ENCODE peak calls at places on chromosomes 4 and X, in ten cellular contexts. F is PC-3, L is HCT116, X is GM23338, P is mammary epithelial cell, Z is fibroblast of lung, G is Karpas-422, A is mesendoderm, K is A549, Q is H9. E is an unnamed sample.

GRCh38 chr4:32462944-32463343 is 1742.8 kb downstream of the PCDH7 start:
- DNase-seq in F (peak; percentile 47), L (peak; percentile 27), X (peak; percentile 69), P (no peak), Z (peak; percentile 1), G (peak; percentile 51), A (peak; percentile 47), K (peak; percentile 9), Q (peak; percentile 32), E (no peak)

GRCh38 chr4:7470111-7470510 is 35.4 kb upstream of the PSAPL1 start:
- DNase-seq in F (no peak), L (no peak), X (no peak), P (no peak), Z (no peak), G (no peak), A (no peak), K (no peak), Q (no peak), E (no peak)

GRCh38 chr4:3461515-3462291 is 1.4 kb upstream of the DOK7 start:
- DNase-seq in F (peak; percentile 83), L (no peak), X (no peak), P (peak; percentile 76), Z (peak; percentile 31), G (no peak), A (no peak), K (no peak), Q (no peak), E (no peak)

GRCh38 chr4:168411318-168412150 is 68.8 kb downstream of the DDX60L start:
- DNase-seq in F (no peak), L (no peak), X (no peak), P (no peak), Z (no peak), G (no peak), A (peak; percentile 38), K (no peak), Q (no peak), E (peak; percentile 31)

GRCh38 chrX:109190542-109190941 is 291.3 kb downstream of the GUCY2F start:
- DNase-seq in F (no peak), L (no peak), X (no peak), P (no peak), Z (no peak), G (no peak), A (no peak), K (no peak), Q (no peak), E (no peak)

GRCh38 chrX:102516314-102516936 is at the start of gene TMSB15A:
- DNase-seq in F (peak; percentile 29), L (no peak), X (peak; percentile 84), P (peak; percentile 28), Z (peak; percentile 47), G (no peak), A (peak; percentile 80), K (peak; percentile 33), Q (peak; percentile 87), E (no peak)

GRCh38 chr4:145234086-145234694 is 53.8 kb upstream of the OTUD4 start:
- DNase-seq in F (peak; percentile 87), L (peak; percentile 35), X (peak; percentile 85), P (peak; percentile 43), Z (peak; percentile 57), G (peak; percentile 91), A (peak; percentile 81), K (peak; percentile 46), Q (peak; percentile 49), E (peak; percentile 56)

GRCh38 chr4:77310931-77311330 is 153.9 kb downstream of the CCNG2 start:
- DNase-seq in F (no peak), L (no peak), X (peak; percentile 8), P (peak; percentile 12), Z (peak; percentile 26), G (no peak), A (peak; percentile 26), K (no peak), Q (no peak), E (no peak)

GRCh38 chrX:22163306-22163705 is 109.4 kb upstream of the CBLL2 start:
- DNase-seq in F (no peak), L (no peak), X (no peak), P (no peak), Z (no peak), G (no peak), A (no peak), K (no peak), Q (no peak), E (no peak)

GRCh38 chr4:54337007-54337406 is 107.9 kb downstream of the PDGFRA start:
- DNase-seq in F (no peak), L (no peak), X (no peak), P (no peak), Z (no peak), G (no peak), A (no peak), K (no peak), Q (no peak), E (no peak)

GRCh38 chr4:54333657-54334056 is 104.6 kb downstream of the PDGFRA start:
- DNase-seq in F (no peak), L (no peak), X (no peak), P (no peak), Z (no peak), G (no peak), A (no peak), K (no peak), Q (no peak), E (no peak)

GRCh38 chr4:54330896-54331295 is 101.8 kb downstream of the PDGFRA start:
- DNase-seq in F (no peak), L (no peak), X (no peak), P (no peak), Z (no peak), G (no peak), A (no peak), K (no peak), Q (no peak), E (no peak)

DNA sequence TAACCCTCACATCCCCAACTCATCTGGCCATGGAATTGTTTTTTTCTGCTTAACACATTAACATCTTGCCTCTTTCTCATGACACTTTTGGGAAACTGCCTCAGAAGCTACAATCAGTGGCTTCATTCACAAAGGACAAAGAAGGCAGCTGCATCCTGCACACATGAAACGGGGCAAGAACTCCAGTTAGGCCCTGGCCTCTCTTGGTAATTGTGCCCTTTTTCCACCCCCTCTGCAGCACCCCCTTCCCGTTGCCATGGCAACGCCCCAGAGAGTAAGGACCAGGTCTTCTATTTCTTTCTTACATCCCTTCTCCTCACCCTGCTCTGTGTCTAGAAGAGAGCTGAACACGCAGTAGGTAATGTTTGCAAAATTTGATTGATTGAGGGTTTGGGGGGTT is 103.5 kb downstream of the PDGFRA start:
- DNase-seq in F (no peak), L (no peak), X (peak; percentile 11), P (no peak), Z (no peak), G (no peak), A (no peak), K (no peak), Q (no peak), E (no peak)
- H3K4me2 ChIP-seq in F (no peak overlapping the region), L (no peak overlapping the region), X (no peak overlapping the region), P (no peak overlapping the region), Z (no peak overlapping the region), G (no peak overlapping the region), A (no peak overlapping the region), K (no peak overlapping the region), Q (no peak overlapping the region), E (no peak overlapping the region)

GRCh38 chrX:150968862-150969720 is 14.0 kb upstream of the HMGB3 start:
- DNase-seq in F (no peak), L (no peak), X (peak; percentile 32), P (no peak), Z (no peak), G (no peak), A (no peak), K (no peak), Q (peak; percentile 83), E (no peak)
- H3K4me2 ChIP-seq in F (no peak overlapping the region), L (no peak overlapping the region), X (no peak overlapping the region), P (no peak overlapping the region), Z (no peak overlapping the region), G (no peak overlapping the region), A (no peak overlapping the region), K (no peak overlapping the region), Q (no peak overlapping the region), E (no peak overlapping the region)

GRCh38 chr4:186149872-186150271 is 41.5 kb upstream of the CYP4V2 start:
- DNase-seq in F (peak; percentile 39), L (no peak), X (peak; percentile 80), P (no peak), Z (no peak), G (no peak), A (peak; percentile 87), K (peak; percentile 53), Q (peak; percentile 93), E (peak; percentile 30)

GRCh38 chr4:186150926-186151325 is 40.4 kb upstream of the CYP4V2 start:
- DNase-seq in F (no peak), L (no peak), X (no peak), P (no peak), Z (no peak), G (no peak), A (no peak), K (no peak), Q (no peak), E (no peak)

GRCh38 chr4:186146443-186146842 is 41.9 kb downstream of the FAM149A start:
- DNase-seq in F (no peak), L (no peak), X (no peak), P (no peak), Z (no peak), G (no peak), A (no peak), K (no peak), Q (no peak), E (no peak)

GRCh38 chr4:186148335-186148975 is 42.9 kb upstream of the CYP4V2 start:
- DNase-seq in F (no peak), L (no peak), X (no peak), P (no peak), Z (no peak), G (no peak), A (no peak), K (no peak), Q (no peak), E (no peak)

DNA sequence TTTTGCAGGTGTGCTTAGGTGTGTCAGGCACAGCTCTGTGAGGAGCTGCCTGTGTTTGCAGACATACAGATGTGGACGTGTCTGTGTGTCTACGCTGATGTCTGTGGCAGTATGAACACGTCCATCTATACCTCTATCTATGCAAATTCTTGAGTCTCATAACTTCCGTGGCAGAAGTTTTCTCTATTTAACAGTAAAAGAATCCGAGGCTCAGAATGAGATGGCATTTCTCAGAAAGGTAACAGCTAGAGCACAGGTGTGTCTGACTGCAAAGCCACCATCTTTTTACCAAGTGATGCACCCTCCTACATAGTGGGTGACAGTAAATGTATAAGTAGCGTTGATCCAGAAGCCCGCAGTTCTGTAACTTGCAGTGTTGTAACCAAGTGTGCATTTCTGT is 39.9 kb upstream of the CYP4V2 start:
- DNase-seq in F (no peak), L (no peak), X (no peak), P (no peak), Z (no peak), G (no peak), A (no peak), K (no peak), Q (no peak), E (no peak)
- H3K4me2 ChIP-seq in F (no peak overlapping the region), L (no peak overlapping the region), X (no peak overlapping the region), P (no peak overlapping the region), Z (no peak overlapping the region), G (peak overlapping the region; percentile 64), A (no peak overlapping the region), K (no peak overlapping the region), Q (no peak overlapping the region), E (no peak overlapping the region)

DNA sequence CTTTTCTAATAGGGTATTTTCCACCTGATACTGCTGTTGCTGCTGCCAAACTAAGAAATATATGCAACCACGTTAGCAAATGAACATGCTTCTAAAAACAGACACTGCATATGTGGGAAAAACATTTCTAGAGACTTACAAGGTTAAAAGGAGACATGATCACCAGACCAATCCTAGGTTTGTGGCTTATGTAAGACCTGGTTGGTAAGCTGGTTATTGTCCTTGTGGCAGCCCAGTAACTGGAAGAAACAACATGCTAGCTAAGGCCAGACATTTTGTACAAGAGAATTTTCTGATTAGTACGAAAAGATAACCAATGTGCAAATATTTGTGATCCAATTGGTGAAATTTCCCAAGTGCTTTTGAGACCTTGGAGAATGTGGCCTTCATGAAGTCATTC is 112.0 kb downstream of the AFF2 start:
- DNase-seq in F (no peak), L (no peak), X (no peak), P (no peak), Z (no peak), G (no peak), A (no peak), K (no peak), Q (no peak), E (no peak)
- H3K4me2 ChIP-seq in F (no peak overlapping the region), L (no peak overlapping the region), X (no peak overlapping the region), P (no peak overlapping the region), Z (no peak overlapping the region), G (no peak overlapping the region), A (no peak overlapping the region), K (no peak overlapping the region), Q (no peak overlapping the region), E (no peak overlapping the region)